ENCODE peak calls at places on chromosomes 4 and X, in eight cellular contexts. P is osteocyte; Y is NCI-H446; Z is T-helper 9 cell; V is H9; B is fibroblast of mammary gland; W is effector CD4-positive, alpha-beta T cell; I is foreskin fibroblast. R is an unnamed sample.

GRCh38 chr4:153258750-153259149 is 54.5 kb downstream of the TRIM2 start:
- DNase-seq in I (no peak), B (no peak), P (no peak), Y (no peak), W (no peak), V (no peak), Z (no peak), R (no peak)

GRCh38 chr4:71211748-71212147 is 127.1 kb upstream of the SLC4A4 start:
- DNase-seq in P (no peak), W (no peak), Y (no peak), B (peak; percentile 49), I (no peak), Z (no peak), V (no peak), R (peak; percentile 73)

GRCh38 chrX:135086197-135086854 is 34.0 kb downstream of the ETDB start:
- DNase-seq in Z (no peak), B (peak; percentile 71), P (no peak), I (peak; percentile 32), Y (peak; percentile 24), W (peak; percentile 42), V (peak; percentile 53), R (peak; percentile 73)

GRCh38 chr4:1767058-1767769 is 25.9 kb upstream of the FGFR3 start:
- DNase-seq in W (no peak), Z (no peak), P (no peak), Y (no peak), V (peak; percentile 69), I (no peak), B (peak; percentile 5), R (no peak)

GRCh38 chr4:140343303-140343702 is 30.1 kb upstream of the SCOC start:
- DNase-seq in B (no peak), W (no peak), V (no peak), Y (no peak), I (no peak), Z (no peak), P (no peak), R (peak; percentile 12)

GRCh38 chr4:20299515-20299914 is 47.8 kb downstream of the SLIT2 start:
- DNase-seq in Z (no peak), B (peak; percentile 68), P (no peak), I (no peak), W (no peak), V (no peak), Y (no peak), R (peak; percentile 26)

GRCh38 chrX:150035531-150035930 is 97.2 kb upstream of the EOLA2 start:
- DNase-seq in B (peak; percentile 49), P (no peak), V (no peak), Y (no peak), W (no peak), Z (no peak), I (no peak), R (no peak)

GRCh38 chrX:31233941-31234496 is 162.2 kb upstream of the FTHL17 start:
- DNase-seq in Y (no peak), Z (no peak), I (no peak), V (peak; percentile 67), W (no peak), P (no peak), B (no peak), R (no peak)

GRCh38 chr4:5039800-5040199 is 11.5 kb upstream of the STK32B start:
- DNase-seq in V (no peak), I (no peak), Y (no peak), W (no peak), Z (no peak), P (no peak), B (no peak), R (no peak)

GRCh38 chrX:101493225-101493624 is 8.0 kb downstream of the ARMCX4 start:
- DNase-seq in V (no peak), Z (no peak), W (no peak), P (no peak), Y (no peak), B (no peak), I (no peak), R (no peak)

R was measured in amniotic epithelial cell.